ENCODE peak calls at places on chromosomes 4 and X, in seven cellular contexts. One of them, this sample, is unnamed.

GRCh38 chr4:172707622-172708021 is 461.0 kb upstream of the GALNT7 start:
- DNase-seq in aorta: no peak
- DNase-seq in ecto neural progenitor cell: no peak
- DNase-seq in heart right ventricle: no peak
- DNase-seq in stimulated activated CD4-positive, alpha-beta T cell treated with anti-CD3 and anti-CD28 coated beads, Interleukin-12 subunit alpha, Interleukin-12 subunit beta, amount 100 ng/mL, for 4 hours: no peak
- DNase-seq in heart left ventricle: no peak
- DNase-seq in activated T-helper 9 cell treated with anti-CD3 and anti-CD28 coated beads, Interleukin-2, amount 50 U/mL, for 16 hours: no peak
- DNase-seq in this sample: no peak

GRCh38 chrX:43175428-43175827 is 397.5 kb upstream of the PPP1R2C start:
- DNase-seq in heart right ventricle: no peak
- DNase-seq in heart left ventricle: no peak
- DNase-seq in activated T-helper 9 cell treated with anti-CD3 and anti-CD28 coated beads, Interleukin-2, amount 50 U/mL, for 16 hours: no peak
- DNase-seq in aorta: no peak
- DNase-seq in ecto neural progenitor cell: no peak
- DNase-seq in stimulated activated CD4-positive, alpha-beta T cell treated with anti-CD3 and anti-CD28 coated beads, Interleukin-12 subunit alpha, Interleukin-12 subunit beta, amount 100 ng/mL, for 4 hours: no peak
- DNase-seq in this sample: no peak

GRCh38 chr4:87353592-87353991 is 30.9 kb upstream of the HSD17B13 start:
- DNase-seq in ecto neural progenitor cell: no peak
- DNase-seq in heart left ventricle: no peak
- DNase-seq in heart right ventricle: peak
- DNase-seq in stimulated activated CD4-positive, alpha-beta T cell treated with anti-CD3 and anti-CD28 coated beads, Interleukin-12 subunit alpha, Interleukin-12 subunit beta, amount 100 ng/mL, for 4 hours: peak
- DNase-seq in aorta: no peak
- DNase-seq in activated T-helper 9 cell treated with anti-CD3 and anti-CD28 coated beads, Interleukin-2, amount 50 U/mL, for 16 hours: peak
- DNase-seq in this sample: no peak

GRCh38 chr4:9771069-9771468 is 10.4 kb upstream of the DRD5 start:
- DNase-seq in aorta: no peak
- DNase-seq in heart left ventricle: no peak
- DNase-seq in heart right ventricle: no peak
- DNase-seq in stimulated activated CD4-positive, alpha-beta T cell treated with anti-CD3 and anti-CD28 coated beads, Interleukin-12 subunit alpha, Interleukin-12 subunit beta, amount 100 ng/mL, for 4 hours: no peak
- DNase-seq in ecto neural progenitor cell: no peak
- DNase-seq in activated T-helper 9 cell treated with anti-CD3 and anti-CD28 coated beads, Interleukin-2, amount 50 U/mL, for 16 hours: no peak
- DNase-seq in this sample: no peak

GRCh38 chr4:142238589-142238988 is 602.2 kb downstream of the IL15 start:
- DNase-seq in aorta: no peak
- DNase-seq in ecto neural progenitor cell: no peak
- DNase-seq in heart left ventricle: no peak
- DNase-seq in stimulated activated CD4-positive, alpha-beta T cell treated with anti-CD3 and anti-CD28 coated beads, Interleukin-12 subunit alpha, Interleukin-12 subunit beta, amount 100 ng/mL, for 4 hours: no peak
- DNase-seq in activated T-helper 9 cell treated with anti-CD3 and anti-CD28 coated beads, Interleukin-2, amount 50 U/mL, for 16 hours: no peak
- DNase-seq in heart right ventricle: no peak
- DNase-seq in this sample: no peak

GRCh38 chr4:129362685-129363274 is 266.8 kb downstream of the C4orf33 start:
- DNase-seq in activated T-helper 9 cell treated with anti-CD3 and anti-CD28 coated beads, Interleukin-2, amount 50 U/mL, for 16 hours: no peak
- DNase-seq in heart right ventricle: peak
- DNase-seq in stimulated activated CD4-positive, alpha-beta T cell treated with anti-CD3 and anti-CD28 coated beads, Interleukin-12 subunit alpha, Interleukin-12 subunit beta, amount 100 ng/mL, for 4 hours: peak
- DNase-seq in heart left ventricle: peak
- DNase-seq in aorta: peak
- DNase-seq in ecto neural progenitor cell: peak
- DNase-seq in this sample: no peak

GRCh38 chr4:89022426-89023128 is 34.4 kb downstream of the FAM13A start:
- DNase-seq in aorta: no peak
- DNase-seq in heart left ventricle: no peak
- DNase-seq in ecto neural progenitor cell: no peak
- DNase-seq in activated T-helper 9 cell treated with anti-CD3 and anti-CD28 coated beads, Interleukin-2, amount 50 U/mL, for 16 hours: no peak
- DNase-seq in stimulated activated CD4-positive, alpha-beta T cell treated with anti-CD3 and anti-CD28 coated beads, Interleukin-12 subunit alpha, Interleukin-12 subunit beta, amount 100 ng/mL, for 4 hours: no peak
- DNase-seq in heart right ventricle: no peak
- DNase-seq in this sample: no peak

GRCh38 chrX:132442674-132443073 is 46.2 kb downstream of the MBNL3 start:
- DNase-seq in aorta: no peak
- DNase-seq in activated T-helper 9 cell treated with anti-CD3 and anti-CD28 coated beads, Interleukin-2, amount 50 U/mL, for 16 hours: no peak
- DNase-seq in stimulated activated CD4-positive, alpha-beta T cell treated with anti-CD3 and anti-CD28 coated beads, Interleukin-12 subunit alpha, Interleukin-12 subunit beta, amount 100 ng/mL, for 4 hours: no peak
- DNase-seq in heart left ventricle: no peak
- DNase-seq in ecto neural progenitor cell: no peak
- DNase-seq in heart right ventricle: no peak
- DNase-seq in this sample: no peak

GRCh38 chr4:94676910-94677309 is 80.8 kb upstream of the BMPR1B start:
- DNase-seq in heart left ventricle: no peak
- DNase-seq in ecto neural progenitor cell: no peak
- DNase-seq in aorta: no peak
- DNase-seq in activated T-helper 9 cell treated with anti-CD3 and anti-CD28 coated beads, Interleukin-2, amount 50 U/mL, for 16 hours: no peak
- DNase-seq in heart right ventricle: no peak
- DNase-seq in stimulated activated CD4-positive, alpha-beta T cell treated with anti-CD3 and anti-CD28 coated beads, Interleukin-12 subunit alpha, Interleukin-12 subunit beta, amount 100 ng/mL, for 4 hours: no peak
- DNase-seq in this sample: no peak

GRCh38 chr4:41176357-41176756 is 38.0 kb downstream of the APBB2 start:
- DNase-seq in heart right ventricle: no peak
- DNase-seq in activated T-helper 9 cell treated with anti-CD3 and anti-CD28 coated beads, Interleukin-2, amount 50 U/mL, for 16 hours: no peak
- DNase-seq in ecto neural progenitor cell: no peak
- DNase-seq in stimulated activated CD4-positive, alpha-beta T cell treated with anti-CD3 and anti-CD28 coated beads, Interleukin-12 subunit alpha, Interleukin-12 subunit beta, amount 100 ng/mL, for 4 hours: no peak
- DNase-seq in aorta: no peak
- DNase-seq in heart left ventricle: no peak
- DNase-seq in this sample: no peak

GRCh38 chr4:75629239-75629638 is 1.1 kb downstream of the CDKL2 start:
- DNase-seq in ecto neural progenitor cell: no peak
- DNase-seq in heart right ventricle: no peak
- DNase-seq in activated T-helper 9 cell treated with anti-CD3 and anti-CD28 coated beads, Interleukin-2, amount 50 U/mL, for 16 hours: no peak
- DNase-seq in aorta: no peak
- DNase-seq in stimulated activated CD4-positive, alpha-beta T cell treated with anti-CD3 and anti-CD28 coated beads, Interleukin-12 subunit alpha, Interleukin-12 subunit beta, amount 100 ng/mL, for 4 hours: no peak
- DNase-seq in heart left ventricle: no peak
- DNase-seq in this sample: no peak

GRCh38 chr4:188408244-188409067 is 269.2 kb downstream of the TRIML1 start:
- DNase-seq in aorta: no peak
- DNase-seq in ecto neural progenitor cell: no peak
- DNase-seq in heart right ventricle: no peak
- DNase-seq in heart left ventricle: no peak
- DNase-seq in stimulated activated CD4-positive, alpha-beta T cell treated with anti-CD3 and anti-CD28 coated beads, Interleukin-12 subunit alpha, Interleukin-12 subunit beta, amount 100 ng/mL, for 4 hours: no peak
- DNase-seq in activated T-helper 9 cell treated with anti-CD3 and anti-CD28 coated beads, Interleukin-2, amount 50 U/mL, for 16 hours: no peak
- DNase-seq in this sample: no peak

GRCh38 chrX:72069380-72070160 is 62.1 kb downstream of the RTL5 start:
- DNase-seq in ecto neural progenitor cell: no peak
- DNase-seq in heart right ventricle: no peak
- DNase-seq in aorta: no peak
- DNase-seq in stimulated activated CD4-positive, alpha-beta T cell treated with anti-CD3 and anti-CD28 coated beads, Interleukin-12 subunit alpha, Interleukin-12 subunit beta, amount 100 ng/mL, for 4 hours: no peak
- DNase-seq in activated T-helper 9 cell treated with anti-CD3 and anti-CD28 coated beads, Interleukin-2, amount 50 U/mL, for 16 hours: no peak
- DNase-seq in heart left ventricle: no peak
- DNase-seq in this sample: no peak

GRCh38 chr4:26248647-26249046 is 72.2 kb upstream of the RBPJ start:
- DNase-seq in ecto neural progenitor cell: no peak
- DNase-seq in activated T-helper 9 cell treated with anti-CD3 and anti-CD28 coated beads, Interleukin-2, amount 50 U/mL, for 16 hours: no peak
- DNase-seq in stimulated activated CD4-positive, alpha-beta T cell treated with anti-CD3 and anti-CD28 coated beads, Interleukin-12 subunit alpha, Interleukin-12 subunit beta, amount 100 ng/mL, for 4 hours: no peak
- DNase-seq in aorta: no peak
- DNase-seq in heart right ventricle: no peak
- DNase-seq in heart left ventricle: no peak
- DNase-seq in this sample: no peak